ENCODE peak calls at places on chromosomes 13 and 19, in eight cellular contexts. D is nephron progenitor cell, Q is AG10803, X is HFF-Myc, V is glutamatergic neuron, P is fibroblast of the aortic adventitia, S is Calu3, W is endodermal cell. Y is an unnamed sample.

GRCh38 chr13:91398413-91399188 is at the start of gene GPC5:
- DNase-seq in D (peak), Q (peak), X (no peak), V (peak), P (peak), S (peak), W (peak), Y (peak)

GRCh38 chr13:33510350-33510749 is 224.8 kb upstream of the STARD13 start:
- DNase-seq in D (no peak), Q (peak), X (no peak), V (no peak), P (peak), S (no peak), W (no peak), Y (no peak)

GRCh38 chr19:40933025-40933424 is 51.0 kb upstream of the CYP2A7 start:
- DNase-seq in D (no peak), Q (no peak), X (no peak), V (no peak), P (peak), S (no peak), W (peak), Y (no peak)

GRCh38 chr19:47018923-47019322 is 714 bp upstream of the NPAS1 start:
- DNase-seq in D (no peak), Q (no peak), X (no peak), V (no peak), P (no peak), S (no peak), W (no peak), Y (no peak)

GRCh38 chr13:59906413-59907027 is 257.2 kb downstream of the DIAPH3 start:
- DNase-seq in D (peak), Q (peak), X (peak), V (no peak), P (peak), S (peak), W (no peak), Y (no peak)

GRCh38 chr19:45782820-45783785 is 813 bp upstream of the DMPK start:
- DNase-seq in D (no peak), Q (peak), X (no peak), V (no peak), P (peak), S (no peak), W (peak), Y (no peak)

GRCh38 chr13:98222081-98222554 is 45.0 kb upstream of the RNF113B start:
- DNase-seq in D (no peak), Q (peak), X (no peak), V (no peak), P (peak), S (no peak), W (peak), Y (no peak)

GRCh38 chr19:42306646-42307045 is 4.2 kb upstream of the PAFAH1B3 start:
- DNase-seq in D (no peak), Q (no peak), X (no peak), V (no peak), P (no peak), S (no peak), W (peak), Y (no peak)

GRCh38 chr19:6498294-6499036 is 3.6 kb downstream of the TUBB4A start:
- DNase-seq in D (no peak), Q (no peak), X (no peak), V (no peak), P (no peak), S (no peak), W (no peak), Y (no peak)

GRCh38 chr19:48248081-48248833 is 7.5 kb downstream of the CARD8 start:
- DNase-seq in D (no peak), Q (no peak), X (no peak), V (no peak), P (no peak), S (no peak), W (no peak), Y (no peak)

GRCh38 chr19:48735031-48735615 is 5.3 kb downstream of the RASIP1 start:
- DNase-seq in D (peak), Q (no peak), X (no peak), V (peak), P (no peak), S (peak), W (peak), Y (no peak)

GRCh38 chr19:17716309-17716929 is 2.9 kb upstream of the MAP1S start:
- DNase-seq in D (no peak), Q (no peak), X (no peak), V (no peak), P (no peak), S (no peak), W (no peak), Y (no peak)

GRCh38 chr13:100131863-100132574 is 43.1 kb downstream of the PCCA start:
- DNase-seq in D (no peak), Q (peak), X (peak), V (no peak), P (peak), S (no peak), W (no peak), Y (no peak)

GRCh38 chr19:4362871-4363545 is 19.6 kb downstream of the MPND start:
- DNase-seq in D (no peak), Q (no peak), X (no peak), V (no peak), P (no peak), S (peak), W (peak), Y (no peak)

GRCh38 chr19:8355631-8356402 is 8.1 kb upstream of the ANGPTL4 start:
- DNase-seq in D (no peak), Q (peak), X (peak), V (no peak), P (peak), S (peak), W (no peak), Y (no peak)

GRCh38 chr13:80894930-80895329 is 554.0 kb upstream of the SPRY2 start:
- DNase-seq in D (no peak), Q (no peak), X (no peak), V (no peak), P (no peak), S (no peak), W (no peak), Y (no peak)

GRCh38 chr13:49098771-49099512 is 121.2 kb upstream of the MLNR start:
- DNase-seq in D (no peak), Q (peak), X (no peak), V (no peak), P (peak), S (peak), W (no peak), Y (no peak)

GRCh38 chr13:112616586-112617381 is 28.8 kb upstream of the TUBGCP3 start:
- DNase-seq in D (peak), Q (peak), X (no peak), V (peak), P (peak), S (peak), W (peak), Y (no peak)

GRCh38 chr13:26628706-26629105 is 71.2 kb downstream of the WASF3 start:
- DNase-seq in D (no peak), Q (peak), X (no peak), V (no peak), P (peak), S (peak), W (peak), Y (no peak)

GRCh38 chr13:110396913-110397379 is 89.9 kb downstream of the COL4A2 start:
- DNase-seq in D (no peak), Q (peak), X (peak), V (no peak), P (peak), S (peak), W (no peak), Y (no peak)

GRCh38 chr13:93217701-93218100 is 8.9 kb upstream of the GPC6 start:
- DNase-seq in D (no peak), Q (peak), X (no peak), V (no peak), P (peak), S (no peak), W (peak), Y (no peak)

GRCh38 chr19:32872391-32872790 is 2.8 kb upstream of the SLC7A9 start:
- DNase-seq in D (no peak), Q (no peak), X (no peak), V (no peak), P (no peak), S (no peak), W (no peak), Y (no peak)

GRCh38 chr13:59409211-59409610 is 754.5 kb downstream of the DIAPH3 start:
- DNase-seq in D (no peak), Q (peak), X (no peak), V (no peak), P (no peak), S (no peak), W (peak), Y (no peak)

GRCh38 chr19:54728167-54728566 is 3.9 kb downstream of the KIR3DL3 start:
- DNase-seq in D (no peak), Q (no peak), X (no peak), V (no peak), P (no peak), S (no peak), W (no peak), Y (no peak)

GRCh38 chr13:53201454-53202225 is 173.0 kb downstream of the OLFM4 start:
- DNase-seq in D (peak), Q (no peak), X (no peak), V (peak), P (no peak), S (no peak), W (peak), Y (no peak)

GRCh38 chr19:34508540-34508939 is 27.0 kb downstream of the WTIP start:
- DNase-seq in D (no peak), Q (no peak), X (no peak), V (no peak), P (no peak), S (no peak), W (no peak), Y (no peak)

GRCh38 chr19:3161453-3161852 is 17.1 kb upstream of the S1PR4 start:
- DNase-seq in D (no peak), Q (no peak), X (no peak), V (no peak), P (peak), S (no peak), W (no peak), Y (no peak)

GRCh38 chr13:23621316-23621645 is 51.1 kb downstream of the TNFRSF19 start:
- DNase-seq in D (no peak), Q (peak), X (peak), V (no peak), P (peak), S (peak), W (no peak), Y (no peak)

GRCh38 chr19:33392341-33393285 is 19.1 kb downstream of the CEBPG start:
- DNase-seq in D (no peak), Q (no peak), X (no peak), V (peak), P (no peak), S (no peak), W (no peak), Y (no peak)

GRCh38 chr13:110869805-110870706 is 44.8 kb downstream of the ANKRD10 start:
- DNase-seq in D (no peak), Q (peak), X (peak), V (peak), P (peak), S (peak), W (peak), Y (no peak)

DNA sequence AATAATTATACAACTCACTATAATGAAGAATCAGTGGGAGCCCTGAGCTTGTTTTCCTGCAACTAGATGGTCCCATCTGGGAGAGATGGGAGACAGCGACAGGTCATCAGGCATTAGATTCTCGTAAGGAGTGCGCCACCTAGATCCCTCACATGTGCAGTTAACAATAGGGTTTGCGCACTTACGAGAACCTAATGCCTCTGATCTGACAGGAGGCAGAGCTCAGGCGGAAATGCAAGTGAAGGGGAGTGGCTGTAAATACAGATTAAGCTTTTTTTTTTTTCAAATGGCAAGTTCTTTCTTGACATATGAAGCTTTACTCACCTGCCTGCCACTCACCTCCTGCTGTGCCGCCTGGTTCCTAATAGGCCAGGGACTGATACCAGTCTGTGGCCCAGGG is 14.4 kb downstream of the CDC16 start:
- DNase-seq in D (no peak), Q (no peak), X (no peak), V (no peak), P (no peak), S (no peak), W (no peak), Y (no peak)
- TF ChIP-seq CTCF in D (no peak), Q (no peak), X (no peak), V (no peak), P (no peak), S (no peak), W (no peak), Y (no peak)

GRCh38 chr19:13969897-13970296 is 17.6 kb downstream of the DCAF15 start:
- DNase-seq in D (no peak), Q (no peak), X (no peak), V (no peak), P (no peak), S (no peak), W (peak), Y (no peak)
- TF ChIP-seq CTCF in D (no peak), Q (no peak), X (no peak), V (no peak), P (no peak), S (no peak), W (no peak), Y (no peak)

DNA sequence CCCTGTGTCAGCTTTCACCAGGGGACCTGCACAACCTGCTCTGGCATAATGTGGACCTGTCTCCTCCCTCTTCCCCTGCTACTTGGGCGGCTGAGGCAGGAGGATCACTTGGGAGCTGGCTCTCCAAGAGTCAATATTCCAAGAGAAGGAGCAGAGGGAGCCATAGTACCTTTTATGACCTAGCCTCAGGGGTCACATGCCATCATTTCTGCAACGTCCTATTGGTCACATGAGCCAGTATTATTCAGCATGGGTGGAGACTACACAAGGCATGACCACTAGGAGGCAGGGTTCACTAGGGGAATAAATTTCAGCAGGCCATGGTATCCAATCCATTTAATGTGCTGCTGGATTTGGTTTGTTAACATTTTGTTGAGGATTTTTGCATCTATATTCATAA is 12.0 kb upstream of the SHFL start:
- DNase-seq in D (no peak), Q (no peak), X (no peak), V (no peak), P (peak), S (peak), W (no peak), Y (no peak)
- TF ChIP-seq CTCF in D (peak), Q (no peak), X (peak), V (peak), P (peak), S (peak), W (peak), Y (no peak)

DNA sequence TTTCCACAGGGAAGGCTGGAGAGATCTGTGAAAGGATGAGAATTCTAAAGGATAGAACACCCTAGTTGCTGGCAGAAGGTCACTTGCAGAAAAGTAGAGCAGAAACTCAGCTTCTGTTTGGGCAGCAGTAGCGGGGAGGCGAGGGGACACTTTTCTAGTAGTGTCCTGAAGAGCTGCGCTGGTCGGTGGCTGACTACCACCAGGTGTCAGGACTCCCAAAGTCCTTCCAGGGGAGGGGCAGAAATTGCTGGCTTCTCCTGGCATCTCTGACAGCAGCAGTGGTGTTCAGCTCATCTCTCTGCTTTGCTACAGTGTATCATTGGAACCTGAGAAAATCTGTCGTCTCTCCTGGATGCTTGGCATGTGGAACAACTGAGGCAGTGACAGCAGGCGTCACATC is 120.9 kb downstream of the ZDHHC20 start:
- DNase-seq in D (no peak), Q (no peak), X (no peak), V (no peak), P (no peak), S (no peak), W (peak), Y (no peak)
- TF ChIP-seq CTCF in D (no peak), Q (peak), X (no peak), V (no peak), P (no peak), S (no peak), W (peak), Y (no peak)

DNA sequence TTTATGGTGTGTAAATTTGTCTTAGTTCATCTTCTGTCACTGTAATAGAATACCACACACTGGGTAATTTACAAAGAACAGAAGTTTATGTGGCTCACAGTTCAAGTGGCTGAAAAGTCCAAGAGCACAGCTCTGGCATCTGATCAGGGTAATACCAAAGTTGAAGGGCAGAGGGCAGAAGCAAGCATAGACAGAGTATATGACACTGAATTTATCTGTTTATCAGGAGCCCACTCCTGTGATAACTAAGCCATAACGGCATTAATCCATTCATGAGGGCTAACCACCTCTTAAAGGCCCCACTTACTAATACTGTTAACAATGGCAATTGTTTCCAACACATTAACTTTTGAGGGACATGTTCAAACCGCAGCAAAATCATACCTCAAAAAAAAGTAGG is 4.0 kb upstream of the RFXAP start:
- DNase-seq in D (no peak), Q (no peak), X (no peak), V (no peak), P (no peak), S (no peak), W (no peak), Y (no peak)
- TF ChIP-seq CTCF in D (peak), Q (peak), X (peak), V (peak), P (peak), S (no peak), W (peak), Y (no peak)